ENCODE peak calls at places on chromosomes 11 and 22, in six cellular contexts. S is CD8-positive, alpha-beta T cell; Q is neural progenitor cell; M is SK-N-SH; T is breast epithelium; D is A673. W is an unnamed sample.
A peak's percentile ranks its signal among the peaks of the same experiment; 100 is the strongest.

GRCh38 chr11:38191101-38191500 is 1593.1 kb upstream of the RAG2 start:
- DNase-seq in S (no peak), Q (no peak), M (no peak), T (no peak), D (peak; percentile 56), W (no peak)

GRCh38 chr22:37336474-37337028 is 54.2 kb downstream of the CYTH4 start:
- DNase-seq in S (no peak), Q (no peak), M (no peak), T (no peak), D (no peak), W (no peak)

GRCh38 chr22:49768961-49769690 is 58.5 kb downstream of the BRD1 start:
- DNase-seq in S (no peak), Q (no peak), M (peak; percentile 40), T (peak; percentile 49), D (no peak), W (no peak)

GRCh38 chr22:37967147-37967546 is 13.6 kb downstream of the POLR2F start:
- DNase-seq in S (no peak), Q (no peak), M (no peak), T (no peak), D (no peak), W (no peak)

GRCh38 chr11:10913075-10913474 is 55.2 kb upstream of the ZBED5 start:
- DNase-seq in S (no peak), Q (no peak), M (no peak), T (no peak), D (no peak), W (no peak)

GRCh38 chr11:10728779-10729472 is 22.1 kb upstream of the CTR9 start:
- DNase-seq in S (no peak), Q (peak; percentile 82), M (peak; percentile 81), T (no peak), D (peak; percentile 52), W (peak; percentile 88)

GRCh38 chr11:58739725-58740430 is 8.1 kb upstream of the GLYAT start:
- DNase-seq in S (no peak), Q (no peak), M (no peak), T (no peak), D (no peak), W (peak; percentile 40)

GRCh38 chr11:65774525-65775306 is 6.1 kb downstream of the AP5B1 start:
- DNase-seq in S (no peak), Q (no peak), M (no peak), T (peak; percentile 39), D (no peak), W (no peak)

GRCh38 chr11:125262825-125263218 is 98.3 kb downstream of the PKNOX2 start:
- DNase-seq in S (no peak), Q (peak; percentile 63), M (no peak), T (no peak), D (no peak), W (peak; percentile 76)

GRCh38 chr11:75891947-75892739 is 77.1 kb downstream of the UVRAG start:
- DNase-seq in S (no peak), Q (no peak), M (no peak), T (no peak), D (no peak), W (no peak)

GRCh38 chr11:21727102-21727501 is 465.8 kb upstream of the ANO5 start:
- DNase-seq in S (no peak), Q (no peak), M (no peak), T (no peak), D (no peak), W (peak; percentile 52)

GRCh38 chr11:2074266-2074825 is 64.8 kb downstream of the IGF2 start:
- DNase-seq in S (no peak), Q (peak; percentile 82), M (no peak), T (peak; percentile 43), D (peak; percentile 16), W (peak; percentile 84)

GRCh38 chr11:127133061-127133460 is 132.5 kb upstream of the KIRREL3 start:
- DNase-seq in S (no peak), Q (no peak), M (no peak), T (no peak), D (no peak), W (no peak)

GRCh38 chr22:28674121-28674563 is 5.5 kb downstream of the TTC28 start:
- DNase-seq in S (peak; percentile 66), Q (no peak), M (peak; percentile 10), T (no peak), D (no peak), W (no peak)

GRCh38 chr11:11263238-11264030 is 89.6 kb downstream of the CSNK2A3 start:
- DNase-seq in S (no peak), Q (no peak), M (peak; percentile 46), T (no peak), D (peak; percentile 85), W (peak; percentile 63)

GRCh38 chr11:95134491-95134890 is 44.8 kb downstream of the ENDOD1 start:
- DNase-seq in S (no peak), Q (no peak), M (no peak), T (no peak), D (no peak), W (no peak)

GRCh38 chr11:73553266-73553665 is 44.6 kb downstream of the FAM168A start:
- DNase-seq in S (no peak), Q (no peak), M (no peak), T (no peak), D (no peak), W (no peak)

GRCh38 chr11:65773784-65774411 is 6.9 kb downstream of the AP5B1 start:
- DNase-seq in S (no peak), Q (no peak), M (no peak), T (peak; percentile 1), D (no peak), W (no peak)

GRCh38 chr11:72042059-72042425 is 38.3 kb downstream of the NUMA1 start:
- DNase-seq in S (no peak), Q (no peak), M (no peak), T (no peak), D (no peak), W (no peak)

GRCh38 chr11:72041364-72042058 is 38.8 kb downstream of the NUMA1 start:
- DNase-seq in S (peak; percentile 56), Q (peak; percentile 92), M (peak; percentile 77), T (peak; percentile 87), D (peak; percentile 81), W (peak; percentile 81)

GRCh38 chr11:72038491-72038890 is 39.8 kb downstream of the IL18BP start:
- DNase-seq in S (no peak), Q (no peak), M (peak; percentile 52), T (peak; percentile 65), D (peak; percentile 64), W (no peak)

GRCh38 chr11:72039108-72039850 is 40.6 kb downstream of the IL18BP start:
- DNase-seq in S (no peak), Q (no peak), M (peak; percentile 64), T (no peak), D (no peak), W (no peak)

GRCh38 chr11:72040497-72041363 is 39.6 kb downstream of the NUMA1 start:
- DNase-seq in S (peak; percentile 87), Q (peak; percentile 91), M (peak; percentile 75), T (peak; percentile 94), D (peak; percentile 96), W (peak; percentile 89)
- H3K4me3 ChIP-seq in S (peak overlapping the region; percentile 82), Q (peak overlapping the region; percentile 54), M (peak overlapping the region; percentile 64), T (peak overlapping the region; percentile 71), D (peak overlapping the region; percentile 51), W (peak overlapping the region; percentile 88)

DNA sequence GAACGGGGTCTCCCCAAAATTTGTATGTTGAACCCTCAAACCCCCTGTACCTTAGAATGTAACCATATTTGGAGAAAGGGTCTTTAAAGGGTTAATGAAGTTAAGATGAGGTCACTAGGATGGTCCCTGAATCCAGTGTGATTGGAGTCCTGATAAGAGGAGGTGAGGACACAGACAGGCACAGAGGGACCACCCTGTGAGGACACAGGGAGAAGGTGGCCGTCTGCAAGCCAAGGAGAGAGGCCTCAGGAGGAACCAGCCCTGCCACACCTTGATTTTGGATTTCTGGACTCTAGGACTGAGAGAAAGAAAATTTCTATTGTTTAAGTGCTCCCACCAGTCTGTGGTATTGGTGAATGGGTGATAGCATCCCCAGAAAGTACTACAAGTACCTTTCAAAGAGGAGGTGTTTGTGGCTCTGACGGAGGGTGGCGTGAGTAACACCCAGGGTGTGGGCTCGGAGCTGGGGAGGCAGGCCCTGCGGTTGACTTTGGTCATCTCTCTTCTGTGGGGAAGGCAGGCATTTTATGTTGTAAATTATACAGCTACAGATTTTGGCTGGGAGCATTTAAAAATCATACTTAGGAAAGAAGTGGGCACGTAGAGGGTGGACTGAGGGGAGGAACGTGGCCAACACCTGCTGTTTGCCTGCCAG is 13.8 kb downstream of the MRGPRF start:
- DNase-seq in S (no peak), Q (no peak), M (no peak), T (peak; percentile 45), D (no peak), W (peak; percentile 28)
- H3K27ac ChIP-seq in S (no peak overlapping the region), Q (no peak overlapping the region), M (peak overlapping the region; percentile 89), T (peak overlapping the region; percentile 79), D (no peak overlapping the region), W (no peak overlapping the region)

GRCh38 chr22:33142282-33142681 is 84.1 kb upstream of the SYN3 start:
- DNase-seq in S (no peak), Q (no peak), M (no peak), T (no peak), D (no peak), W (no peak)
- H3K4me3 ChIP-seq in S (no peak overlapping the region), Q (no peak overlapping the region), M (no peak overlapping the region), T (no peak overlapping the region), D (no peak overlapping the region), W (no peak overlapping the region)

DNA sequence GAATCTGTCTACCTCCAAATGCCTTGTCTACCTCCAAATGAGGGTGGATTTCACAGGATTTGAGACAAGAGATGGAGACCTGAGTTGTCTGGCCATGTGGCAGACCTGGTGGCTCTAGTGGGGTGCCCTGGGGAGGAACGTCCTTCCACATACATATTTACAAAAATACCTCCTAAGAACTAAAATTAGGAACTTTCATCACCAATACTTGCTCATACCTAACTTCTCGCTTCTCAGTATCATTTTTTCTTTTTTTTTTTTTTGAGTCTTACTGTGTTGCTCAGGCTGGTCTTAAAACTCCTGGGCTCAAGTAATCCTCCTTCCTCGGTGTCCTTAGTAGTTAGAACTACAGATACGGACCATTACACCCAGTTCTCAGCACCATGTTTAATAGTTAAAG is 117.9 kb downstream of the MED15 start:
- DNase-seq in S (no peak), Q (no peak), M (no peak), T (no peak), D (no peak), W (no peak)
- H3K27ac ChIP-seq in S (no peak overlapping the region), Q (no peak overlapping the region), M (no peak overlapping the region), T (no peak overlapping the region), D (no peak overlapping the region), W (no peak overlapping the region)

GRCh38 chr11:905952-906351 is 4.7 kb downstream of the CHID1 start:
- DNase-seq in S (no peak), Q (no peak), M (no peak), T (no peak), D (no peak), W (no peak)
- H3K4me3 ChIP-seq in S (no peak overlapping the region), Q (no peak overlapping the region), M (no peak overlapping the region), T (no peak overlapping the region), D (no peak overlapping the region), W (no peak overlapping the region)

DNA sequence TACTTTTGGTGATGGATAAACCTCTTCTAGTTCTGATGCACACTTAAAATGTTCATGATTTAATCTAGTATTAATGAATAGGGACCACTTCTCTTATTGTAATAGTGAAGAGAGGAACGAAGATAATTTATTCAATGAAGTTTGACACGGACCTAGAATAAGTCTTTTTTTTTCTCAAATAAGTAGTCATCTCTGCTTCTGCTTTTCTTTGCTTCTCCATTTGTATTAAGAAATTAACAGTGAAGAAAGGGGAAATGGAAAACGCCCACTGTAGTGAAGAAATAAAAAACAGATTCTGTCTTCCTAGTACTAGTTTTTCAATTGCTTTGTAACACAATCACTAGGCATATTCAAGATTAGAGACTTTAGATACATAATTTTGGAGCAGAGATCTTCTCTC is 73.0 kb downstream of the CD44 start:
- DNase-seq in S (no peak), Q (no peak), M (no peak), T (no peak), D (no peak), W (no peak)
- H3K27ac ChIP-seq in S (no peak overlapping the region), Q (no peak overlapping the region), M (no peak overlapping the region), T (peak overlapping the region; percentile 22), D (no peak overlapping the region), W (no peak overlapping the region)